ENCODE peak calls at places on chromosome 18, in four cellular contexts. R is DMS79; B is activated CD4-positive, alpha-beta memory T cell treated with anti-CD3 and anti-CD28 coated beads, Interleukin-2, amount 10 ng/mL, durations not matched to agents 7 days and 5 days; D is left lobe of liver. J is an unnamed sample.

GRCh38 chr18:79585395-79586370 is 93.9 kb upstream of the CTDP1 start:
- DNase-seq in R (no peak), B (no peak), D (no peak), J (peak; percentile 57)

GRCh38 chr18:35703043-35703688 is 121.6 kb downstream of the GALNT1 start:
- DNase-seq in R (no peak), B (no peak), D (no peak), J (no peak)

GRCh38 chr18:23824704-23825103 is 135.5 kb downstream of the LAMA3 start:
- DNase-seq in R (no peak), B (no peak), D (no peak), J (no peak)

GRCh38 chr18:79093986-79094385 is 24.8 kb downstream of the ATP9B start:
- DNase-seq in R (no peak), B (no peak), D (no peak), J (no peak)

GRCh38 chr18:525066-525797 is 24.7 kb upstream of the COLEC12 start:
- DNase-seq in R (no peak), B (no peak), D (no peak), J (no peak)

GRCh38 chr18:35284846-35285245 is 5.2 kb downstream of the ZSCAN30 start:
- DNase-seq in R (no peak), B (no peak), D (no peak), J (no peak)

GRCh38 chr18:59026831-59027410 is 112.8 kb upstream of the SEC11C start:
- DNase-seq in R (no peak), B (no peak), D (no peak), J (no peak)

GRCh38 chr18:22550366-22550765 is 132.7 kb upstream of the CTAGE1 start:
- DNase-seq in R (no peak), B (no peak), D (no peak), J (no peak)

GRCh38 chr18:58456625-58457024 is 172.3 kb downstream of the ALPK2 start:
- DNase-seq in R (peak; percentile 8), B (no peak), D (no peak), J (no peak)

GRCh38 chr18:45569566-45569965 is 45.7 kb upstream of the SLC14A2 start:
- DNase-seq in R (peak; percentile 15), B (no peak), D (no peak), J (no peak)

GRCh38 chr18:69718912-69719547 is 228.6 kb downstream of the CD226 start:
- DNase-seq in R (no peak), B (no peak), D (no peak), J (no peak)

GRCh38 chr18:57134564-57135211 is 12.2 kb upstream of the BOD1L2 start:
- DNase-seq in R (no peak), B (no peak), D (no peak), J (no peak)

GRCh38 chr18:57009836-57010235 is 137.1 kb upstream of the BOD1L2 start:
- DNase-seq in R (no peak), B (no peak), D (no peak), J (no peak)

GRCh38 chr18:36688020-36688965 is 140.5 kb downstream of the TPGS2 start:
- DNase-seq in R (peak; percentile 24), B (peak; percentile 58), D (peak; percentile 59), J (no peak)

GRCh38 chr18:9711361-9712129 is 3.4 kb downstream of the RAB31 start:
- DNase-seq in R (no peak), B (peak; percentile 30), D (no peak), J (no peak)

GRCh38 chr18:57585421-57585820 is 1.1 kb downstream of the FECH start:
- DNase-seq in R (no peak), B (no peak), D (no peak), J (no peak)

GRCh38 chr18:61833387-61833786 is 59.4 kb downstream of the RNF152 start:
- DNase-seq in R (peak; percentile 28), B (no peak), D (no peak), J (no peak)

GRCh38 chr18:61335737-61336555 is 2.7 kb downstream of the CDH20 start:
- DNase-seq in R (no peak), B (no peak), D (no peak), J (no peak)

GRCh38 chr18:35998967-35999366 is 26.5 kb downstream of the RMP24 start:
- DNase-seq in R (no peak), B (no peak), D (no peak), J (no peak)

GRCh38 chr18:22342625-22343024 is 75.1 kb downstream of the CTAGE1 start:
- DNase-seq in R (peak; percentile 6), B (no peak), D (no peak), J (no peak)

GRCh38 chr18:59708988-59709387 is 11.8 kb upstream of the CCBE1 start:
- DNase-seq in R (no peak), B (no peak), D (no peak), J (no peak)

GRCh38 chr18:21064347-21064746 is 47.3 kb downstream of the ROCK1 start:
- DNase-seq in R (no peak), B (no peak), D (no peak), J (no peak)

GRCh38 chr18:35497006-35497333 is 790 bp downstream of the INO80C start:
- DNase-seq in R (peak; percentile 21), B (no peak), D (no peak), J (no peak)

J was measured in suprapubic skin.